ENCODE peak calls at places on chromosome 16, in ten cellular contexts. D is dermis blood vessel endothelial cell; H is EL; J is left ventricle myocardium inferior; W is body of pancreas; M is amniotic epithelial cell; B is cardiac fibroblast; O is NCI-H510A; F is activated CD8-positive, alpha-beta memory T cell treated with anti-CD3 and anti-CD28 coated beads for 4 hours; R is breast epithelium. V is an unnamed sample.

GRCh38 chr16:56457927-56458470 is 6.6 kb downstream of the OGFOD1 start:
- DNase-seq in J (no peak), O (no peak), R (no peak), F (no peak), B (no peak), M (no peak), W (no peak), H (no peak), D (no peak), V (no peak)

GRCh38 chr16:89599451-89599858 is 14.0 kb upstream of the DPEP1 start:
- DNase-seq in M (no peak), O (no peak), W (peak), R (no peak), F (no peak), H (peak), B (no peak), J (no peak), D (peak), V (no peak)

GRCh38 chr16:69916445-69916844 is 34.7 kb upstream of the CLEC18A start:
- DNase-seq in M (no peak), H (no peak), B (no peak), W (no peak), O (no peak), J (no peak), F (no peak), D (no peak), R (no peak), V (no peak)

GRCh38 chr16:54620197-54620596 is 310.5 kb upstream of the IRX5 start:
- DNase-seq in O (no peak), D (no peak), M (no peak), F (no peak), J (no peak), W (no peak), B (no peak), H (no peak), R (no peak), V (no peak)

GRCh38 chr16:15404792-15405191 is 9.2 kb downstream of the MPV17L start:
- DNase-seq in F (no peak), W (no peak), D (no peak), B (peak), M (peak), H (no peak), J (no peak), O (no peak), R (no peak), V (no peak)

GRCh38 chr16:58063377-58064076 is 38.0 kb downstream of the MMP15 start:
- DNase-seq in F (no peak), D (peak), J (no peak), B (no peak), O (no peak), H (no peak), R (no peak), W (no peak), M (no peak), V (no peak)

GRCh38 chr16:17277981-17278381 is 192.8 kb downstream of the XYLT1 start:
- DNase-seq in R (peak), J (no peak), H (no peak), M (peak), W (peak), O (peak), D (peak), F (no peak), B (peak), V (no peak)

GRCh38 chr16:66984902-66985311 is 3.5 kb upstream of the CES4A start:
- DNase-seq in H (no peak), R (no peak), W (no peak), F (peak), B (no peak), M (no peak), D (no peak), J (no peak), O (no peak), V (no peak)

GRCh38 chr16:78340590-78340989 is 241.1 kb downstream of the WWOX start:
- DNase-seq in O (no peak), B (no peak), R (no peak), W (no peak), F (no peak), H (no peak), D (no peak), M (no peak), J (no peak), V (no peak)

GRCh38 chr16:75559564-75560372 is 3.7 kb upstream of the TMEM231 start:
- DNase-seq in H (peak), B (peak), F (no peak), J (no peak), W (no peak), D (no peak), M (peak), R (no peak), O (no peak), V (no peak)

GRCh38 chr16:8686031-8686621 is 11.7 kb downstream of the ABAT start:
- DNase-seq in R (peak), H (no peak), F (no peak), M (no peak), B (no peak), W (peak), D (no peak), J (peak), O (no peak), V (no peak)

GRCh38 chr16:81810894-81811538 is 31.9 kb downstream of the PLCG2 start:
- DNase-seq in H (no peak), D (no peak), J (no peak), R (no peak), B (no peak), W (no peak), F (no peak), O (no peak), M (no peak), V (no peak)

GRCh38 chr16:851209-851810 is 50.8 kb upstream of the GNG13 start:
- DNase-seq in O (no peak), F (no peak), D (no peak), H (no peak), B (no peak), M (no peak), J (no peak), W (no peak), R (no peak), V (no peak)

GRCh38 chr16:5874899-5875298 is 777.3 kb upstream of the EEF2KMT start:
- DNase-seq in M (no peak), D (no peak), B (no peak), F (no peak), H (no peak), J (no peak), O (no peak), R (no peak), W (no peak), V (no peak)

GRCh38 chr16:1613728-1614225 is 1.6 kb downstream of the CRAMP1 start:
- DNase-seq in H (peak), W (peak), B (no peak), R (no peak), O (no peak), F (no peak), M (peak), J (no peak), D (peak), V (no peak)

GRCh38 chr16:27439273-27440018 is 37.5 kb downstream of the IL21R start:
- DNase-seq in M (no peak), B (no peak), W (no peak), J (no peak), F (no peak), O (no peak), D (no peak), R (no peak), H (no peak), V (no peak)

GRCh38 chr16:5058476-5058875 is 7.3 kb downstream of the C16orf89 start:
- DNase-seq in B (peak), D (peak), M (no peak), O (no peak), F (no peak), W (no peak), R (no peak), H (peak), J (no peak), V (no peak)

GRCh38 chr16:81630632-81631026 is 148.5 kb upstream of the PLCG2 start:
- DNase-seq in O (no peak), D (no peak), B (no peak), F (no peak), M (no peak), J (no peak), R (no peak), H (no peak), W (no peak), V (no peak)

GRCh38 chr16:84453061-84453752 is 51.3 kb downstream of the MEAK7 start:
- DNase-seq in H (no peak), J (no peak), R (peak), O (no peak), D (no peak), W (no peak), F (no peak), B (no peak), M (no peak), V (no peak)

GRCh38 chr16:48384982-48385271 is 286 bp downstream of the SIAH1 start:
- DNase-seq in W (no peak), D (peak), R (no peak), O (peak), H (no peak), M (peak), F (no peak), J (peak), B (peak), V (no peak)

GRCh38 chr16:89737341-89738071 is 16.2 kb downstream of the ZNF276 start:
- DNase-seq in F (no peak), B (no peak), M (no peak), D (no peak), R (no peak), O (no peak), W (no peak), J (no peak), H (no peak), V (peak)

GRCh38 chr16:76428858-76429257 is 151.7 kb downstream of the CNTNAP4 start:
- DNase-seq in J (no peak), F (no peak), M (peak), D (no peak), W (peak), R (peak), O (no peak), H (no peak), B (peak), V (no peak)

GRCh38 chr16:86200722-86201121 is 301.8 kb downstream of the IRF8 start:
- DNase-seq in R (no peak), W (no peak), F (no peak), H (no peak), M (no peak), D (no peak), O (no peak), J (no peak), B (no peak), V (no peak)

GRCh38 chr16:88276591-88276990 is 106.2 kb upstream of the ZNF469 start:
- DNase-seq in O (no peak), D (no peak), J (peak), B (no peak), R (no peak), M (no peak), H (no peak), W (no peak), F (no peak), V (no peak)

GRCh38 chr16:48444574-48444973 is 59.4 kb upstream of the SIAH1 start:
- DNase-seq in R (no peak), W (no peak), F (no peak), O (no peak), B (peak), J (no peak), D (peak), H (peak), M (peak), V (no peak)